ENCODE peak calls at places on chromosomes 13 and 19, in nine cellular contexts. One of them, this sample, is unnamed.

GRCh38 chr19:8161135-8161646 is 11.8 kb upstream of the FBN3 start:
- DNase-seq in AG04450: no peak
- DNase-seq in kidney glomerular epithelial cell: no peak
- DNase-seq in fibroblast of lung: peak
- DNase-seq in CD4-positive, alpha-beta memory T cell: no peak
- DNase-seq in glutamatergic neuron: no peak
- DNase-seq in MV-4-11: peak
- DNase-seq in cardiac fibroblast: peak
- DNase-seq in epithelial cell of esophagus: no peak
- DNase-seq in this sample: no peak

GRCh38 chr19:42076375-42076944 is 494 bp downstream of the ZNF574 start:
- DNase-seq in AG04450: no peak
- DNase-seq in CD4-positive, alpha-beta memory T cell: no peak
- DNase-seq in glutamatergic neuron: peak
- DNase-seq in MV-4-11: no peak
- DNase-seq in fibroblast of lung: peak
- DNase-seq in kidney glomerular epithelial cell: no peak
- DNase-seq in epithelial cell of esophagus: no peak
- DNase-seq in cardiac fibroblast: no peak
- DNase-seq in this sample: no peak

GRCh38 chr13:33169273-33169980 is 116.1 kb downstream of the STARD13 start:
- DNase-seq in CD4-positive, alpha-beta memory T cell: no peak
- DNase-seq in fibroblast of lung: peak
- DNase-seq in glutamatergic neuron: no peak
- DNase-seq in kidney glomerular epithelial cell: peak
- DNase-seq in AG04450: peak
- DNase-seq in epithelial cell of esophagus: peak
- DNase-seq in cardiac fibroblast: peak
- DNase-seq in MV-4-11: no peak
- DNase-seq in this sample: no peak

GRCh38 chr19:16051254-16052025 is 24.9 kb upstream of the TPM4 start:
- DNase-seq in cardiac fibroblast: peak
- DNase-seq in epithelial cell of esophagus: no peak
- DNase-seq in fibroblast of lung: peak
- DNase-seq in AG04450: no peak
- DNase-seq in CD4-positive, alpha-beta memory T cell: peak
- DNase-seq in MV-4-11: no peak
- DNase-seq in kidney glomerular epithelial cell: no peak
- DNase-seq in glutamatergic neuron: no peak
- DNase-seq in this sample: no peak

GRCh38 chr19:38665950-38666661 is 18.7 kb downstream of the ACTN4 start:
- DNase-seq in MV-4-11: no peak
- DNase-seq in AG04450: no peak
- DNase-seq in epithelial cell of esophagus: no peak
- DNase-seq in CD4-positive, alpha-beta memory T cell: no peak
- DNase-seq in cardiac fibroblast: peak
- DNase-seq in glutamatergic neuron: no peak
- DNase-seq in fibroblast of lung: peak
- DNase-seq in kidney glomerular epithelial cell: peak
- DNase-seq in this sample: peak

GRCh38 chr19:33689138-33689746 is 67.5 kb downstream of the CHST8 start:
- DNase-seq in glutamatergic neuron: no peak
- DNase-seq in CD4-positive, alpha-beta memory T cell: no peak
- DNase-seq in cardiac fibroblast: no peak
- DNase-seq in epithelial cell of esophagus: no peak
- DNase-seq in AG04450: no peak
- DNase-seq in kidney glomerular epithelial cell: no peak
- DNase-seq in MV-4-11: no peak
- DNase-seq in fibroblast of lung: no peak
- DNase-seq in this sample: no peak

GRCh38 chr19:34452671-34453253 is 24.6 kb downstream of the UBA2 start:
- DNase-seq in AG04450: no peak
- DNase-seq in kidney glomerular epithelial cell: no peak
- DNase-seq in epithelial cell of esophagus: no peak
- DNase-seq in glutamatergic neuron: no peak
- DNase-seq in cardiac fibroblast: no peak
- DNase-seq in MV-4-11: no peak
- DNase-seq in CD4-positive, alpha-beta memory T cell: no peak
- DNase-seq in fibroblast of lung: peak
- DNase-seq in this sample: peak

GRCh38 chr13:49783865-49784264 is 8.6 kb downstream of the KPNA3 start:
- DNase-seq in CD4-positive, alpha-beta memory T cell: no peak
- DNase-seq in glutamatergic neuron: no peak
- DNase-seq in fibroblast of lung: no peak
- DNase-seq in epithelial cell of esophagus: no peak
- DNase-seq in MV-4-11: no peak
- DNase-seq in kidney glomerular epithelial cell: no peak
- DNase-seq in cardiac fibroblast: no peak
- DNase-seq in AG04450: no peak
- DNase-seq in this sample: no peak

GRCh38 chr19:45079063-45079910 is at the start of gene GEMIN7:
- DNase-seq in glutamatergic neuron: peak
- DNase-seq in fibroblast of lung: peak
- DNase-seq in kidney glomerular epithelial cell: peak
- DNase-seq in CD4-positive, alpha-beta memory T cell: peak
- DNase-seq in MV-4-11: peak
- DNase-seq in cardiac fibroblast: peak
- DNase-seq in epithelial cell of esophagus: peak
- DNase-seq in AG04450: no peak
- DNase-seq in this sample: peak

GRCh38 chr19:7908742-7909461 is 5.2 kb downstream of the MAP2K7 start:
- DNase-seq in epithelial cell of esophagus: no peak
- DNase-seq in CD4-positive, alpha-beta memory T cell: no peak
- DNase-seq in fibroblast of lung: no peak
- DNase-seq in glutamatergic neuron: peak
- DNase-seq in MV-4-11: no peak
- DNase-seq in AG04450: no peak
- DNase-seq in cardiac fibroblast: no peak
- DNase-seq in kidney glomerular epithelial cell: no peak
- DNase-seq in this sample: no peak

GRCh38 chr19:19636573-19636972 is 6.9 kb downstream of the GMIP start:
- DNase-seq in glutamatergic neuron: no peak
- DNase-seq in MV-4-11: no peak
- DNase-seq in epithelial cell of esophagus: no peak
- DNase-seq in cardiac fibroblast: no peak
- DNase-seq in CD4-positive, alpha-beta memory T cell: no peak
- DNase-seq in kidney glomerular epithelial cell: no peak
- DNase-seq in AG04450: no peak
- DNase-seq in fibroblast of lung: no peak
- DNase-seq in this sample: no peak

GRCh38 chr13:37225414-37226047 is 120.1 kb upstream of the CSNK1A1L start:
- DNase-seq in fibroblast of lung: peak
- DNase-seq in cardiac fibroblast: peak
- DNase-seq in MV-4-11: no peak
- DNase-seq in CD4-positive, alpha-beta memory T cell: no peak
- DNase-seq in kidney glomerular epithelial cell: no peak
- DNase-seq in AG04450: no peak
- DNase-seq in glutamatergic neuron: no peak
- DNase-seq in epithelial cell of esophagus: peak
- DNase-seq in this sample: peak

GRCh38 chr19:13794388-13794751 is 873 bp upstream of the ZSWIM4 start:
- DNase-seq in cardiac fibroblast: peak
- DNase-seq in CD4-positive, alpha-beta memory T cell: no peak
- DNase-seq in MV-4-11: peak
- DNase-seq in kidney glomerular epithelial cell: peak
- DNase-seq in glutamatergic neuron: no peak
- DNase-seq in AG04450: peak
- DNase-seq in epithelial cell of esophagus: peak
- DNase-seq in fibroblast of lung: peak
- DNase-seq in this sample: peak

GRCh38 chr13:97535619-97536018 is 101.7 kb downstream of the RAP2A start:
- DNase-seq in cardiac fibroblast: peak
- DNase-seq in CD4-positive, alpha-beta memory T cell: no peak
- DNase-seq in MV-4-11: no peak
- DNase-seq in kidney glomerular epithelial cell: no peak
- DNase-seq in glutamatergic neuron: no peak
- DNase-seq in fibroblast of lung: peak
- DNase-seq in AG04450: no peak
- DNase-seq in epithelial cell of esophagus: peak
- DNase-seq in this sample: peak

GRCh38 chr13:53198699-53199098 is 170.1 kb downstream of the OLFM4 start:
- DNase-seq in MV-4-11: no peak
- DNase-seq in epithelial cell of esophagus: no peak
- DNase-seq in glutamatergic neuron: no peak
- DNase-seq in CD4-positive, alpha-beta memory T cell: no peak
- DNase-seq in fibroblast of lung: no peak
- DNase-seq in kidney glomerular epithelial cell: no peak
- DNase-seq in AG04450: no peak
- DNase-seq in cardiac fibroblast: no peak
- DNase-seq in this sample: no peak

GRCh38 chr13:93345642-93346220 is 119.1 kb downstream of the GPC6 start:
- DNase-seq in glutamatergic neuron: no peak
- DNase-seq in CD4-positive, alpha-beta memory T cell: no peak
- DNase-seq in epithelial cell of esophagus: no peak
- DNase-seq in kidney glomerular epithelial cell: no peak
- DNase-seq in cardiac fibroblast: no peak
- DNase-seq in AG04450: no peak
- DNase-seq in fibroblast of lung: no peak
- DNase-seq in MV-4-11: no peak
- DNase-seq in this sample: no peak

GRCh38 chr19:14383556-14383897 is 2.3 kb downstream of the ADGRE5 start:
- DNase-seq in glutamatergic neuron: no peak
- DNase-seq in cardiac fibroblast: peak
- DNase-seq in epithelial cell of esophagus: no peak
- DNase-seq in MV-4-11: peak
- DNase-seq in AG04450: no peak
- DNase-seq in kidney glomerular epithelial cell: no peak
- DNase-seq in fibroblast of lung: peak
- DNase-seq in CD4-positive, alpha-beta memory T cell: no peak
- DNase-seq in this sample: no peak

GRCh38 chr19:2274937-2275535 is 6.9 kb downstream of the PEAK3 start:
- DNase-seq in MV-4-11: peak
- DNase-seq in AG04450: no peak
- DNase-seq in cardiac fibroblast: peak
- DNase-seq in kidney glomerular epithelial cell: peak
- DNase-seq in CD4-positive, alpha-beta memory T cell: peak
- DNase-seq in epithelial cell of esophagus: peak
- DNase-seq in fibroblast of lung: peak
- DNase-seq in glutamatergic neuron: peak
- DNase-seq in this sample: peak

GRCh38 chr13:51243227-51243626 is 21.0 kb downstream of the FAM124A start:
- DNase-seq in epithelial cell of esophagus: no peak
- DNase-seq in glutamatergic neuron: no peak
- DNase-seq in fibroblast of lung: no peak
- DNase-seq in CD4-positive, alpha-beta memory T cell: no peak
- DNase-seq in MV-4-11: no peak
- DNase-seq in AG04450: no peak
- DNase-seq in cardiac fibroblast: no peak
- DNase-seq in kidney glomerular epithelial cell: no peak
- DNase-seq in this sample: no peak

GRCh38 chr13:36084131-36084530 is 47.1 kb downstream of the DCLK1 start:
- DNase-seq in MV-4-11: no peak
- DNase-seq in CD4-positive, alpha-beta memory T cell: no peak
- DNase-seq in epithelial cell of esophagus: no peak
- DNase-seq in fibroblast of lung: no peak
- DNase-seq in kidney glomerular epithelial cell: no peak
- DNase-seq in AG04450: no peak
- DNase-seq in glutamatergic neuron: no peak
- DNase-seq in cardiac fibroblast: no peak
- DNase-seq in this sample: no peak

GRCh38 chr13:26216042-26216441 is 6.1 kb downstream of the RNF6 start:
- DNase-seq in CD4-positive, alpha-beta memory T cell: no peak
- DNase-seq in fibroblast of lung: no peak
- DNase-seq in cardiac fibroblast: no peak
- DNase-seq in epithelial cell of esophagus: no peak
- DNase-seq in AG04450: no peak
- DNase-seq in glutamatergic neuron: no peak
- DNase-seq in kidney glomerular epithelial cell: no peak
- DNase-seq in MV-4-11: no peak
- DNase-seq in this sample: no peak

GRCh38 chr19:41606215-41606837 is 20.5 kb downstream of the CEACAM4 start:
- DNase-seq in glutamatergic neuron: no peak
- DNase-seq in fibroblast of lung: no peak
- DNase-seq in kidney glomerular epithelial cell: no peak
- DNase-seq in MV-4-11: no peak
- DNase-seq in cardiac fibroblast: no peak
- DNase-seq in CD4-positive, alpha-beta memory T cell: no peak
- DNase-seq in epithelial cell of esophagus: no peak
- DNase-seq in AG04450: no peak
- DNase-seq in this sample: no peak

GRCh38 chr19:14114854-14115253 is 2.7 kb downstream of the PRKACA start:
- DNase-seq in fibroblast of lung: no peak
- DNase-seq in epithelial cell of esophagus: peak
- DNase-seq in cardiac fibroblast: peak
- DNase-seq in CD4-positive, alpha-beta memory T cell: peak
- DNase-seq in MV-4-11: peak
- DNase-seq in glutamatergic neuron: peak
- DNase-seq in kidney glomerular epithelial cell: no peak
- DNase-seq in AG04450: no peak
- DNase-seq in this sample: peak

GRCh38 chr19:53047379-53047778 is 2.8 kb downstream of the ERVV-2 start:
- DNase-seq in MV-4-11: no peak
- DNase-seq in cardiac fibroblast: no peak
- DNase-seq in CD4-positive, alpha-beta memory T cell: no peak
- DNase-seq in epithelial cell of esophagus: no peak
- DNase-seq in glutamatergic neuron: no peak
- DNase-seq in AG04450: no peak
- DNase-seq in kidney glomerular epithelial cell: no peak
- DNase-seq in fibroblast of lung: no peak
- DNase-seq in this sample: no peak

GRCh38 chr19:43809762-43810696 is 7.8 kb upstream of the LYPD5 start:
- DNase-seq in CD4-positive, alpha-beta memory T cell: peak
- DNase-seq in glutamatergic neuron: no peak
- DNase-seq in fibroblast of lung: peak
- DNase-seq in epithelial cell of esophagus: peak
- DNase-seq in AG04450: peak
- DNase-seq in cardiac fibroblast: peak
- DNase-seq in MV-4-11: peak
- DNase-seq in kidney glomerular epithelial cell: peak
- DNase-seq in this sample: peak

GRCh38 chr19:17926044-17926443 is 6.8 kb upstream of the CCDC124 start:
- DNase-seq in epithelial cell of esophagus: no peak
- DNase-seq in cardiac fibroblast: no peak
- DNase-seq in CD4-positive, alpha-beta memory T cell: no peak
- DNase-seq in kidney glomerular epithelial cell: no peak
- DNase-seq in glutamatergic neuron: no peak
- DNase-seq in fibroblast of lung: no peak
- DNase-seq in MV-4-11: no peak
- DNase-seq in AG04450: no peak
- DNase-seq in this sample: no peak

GRCh38 chr19:11052391-11052790 is 36.9 kb upstream of the LDLR start:
- DNase-seq in MV-4-11: no peak
- DNase-seq in AG04450: no peak
- DNase-seq in kidney glomerular epithelial cell: no peak
- DNase-seq in epithelial cell of esophagus: no peak
- DNase-seq in cardiac fibroblast: no peak
- DNase-seq in fibroblast of lung: no peak
- DNase-seq in glutamatergic neuron: no peak
- DNase-seq in CD4-positive, alpha-beta memory T cell: no peak
- DNase-seq in this sample: no peak

GRCh38 chr13:23637813-23638212 is 67.6 kb downstream of the TNFRSF19 start:
- DNase-seq in fibroblast of lung: no peak
- DNase-seq in epithelial cell of esophagus: no peak
- DNase-seq in glutamatergic neuron: peak
- DNase-seq in CD4-positive, alpha-beta memory T cell: no peak
- DNase-seq in cardiac fibroblast: no peak
- DNase-seq in AG04450: no peak
- DNase-seq in kidney glomerular epithelial cell: no peak
- DNase-seq in MV-4-11: no peak
- DNase-seq in this sample: no peak

GRCh38 chr19:13091400-13092161 is 11.1 kb downstream of the LYL1 start:
- DNase-seq in AG04450: no peak
- DNase-seq in kidney glomerular epithelial cell: peak
- DNase-seq in epithelial cell of esophagus: no peak
- DNase-seq in MV-4-11: peak
- DNase-seq in glutamatergic neuron: peak
- DNase-seq in cardiac fibroblast: peak
- DNase-seq in fibroblast of lung: peak
- DNase-seq in CD4-positive, alpha-beta memory T cell: no peak
- DNase-seq in this sample: peak

GRCh38 chr13:91162180-91162579 is 185.3 kb upstream of the MIR17HG start:
- DNase-seq in cardiac fibroblast: no peak
- DNase-seq in CD4-positive, alpha-beta memory T cell: no peak
- DNase-seq in glutamatergic neuron: no peak
- DNase-seq in fibroblast of lung: no peak
- DNase-seq in AG04450: no peak
- DNase-seq in kidney glomerular epithelial cell: no peak
- DNase-seq in epithelial cell of esophagus: no peak
- DNase-seq in MV-4-11: no peak
- DNase-seq in this sample: no peak

GRCh38 chr13:26440111-26440510 is 117.4 kb upstream of the WASF3 start:
- DNase-seq in AG04450: no peak
- DNase-seq in cardiac fibroblast: no peak
- DNase-seq in kidney glomerular epithelial cell: no peak
- DNase-seq in fibroblast of lung: no peak
- DNase-seq in CD4-positive, alpha-beta memory T cell: no peak
- DNase-seq in MV-4-11: no peak
- DNase-seq in epithelial cell of esophagus: peak
- DNase-seq in glutamatergic neuron: no peak
- DNase-seq in this sample: no peak